ENCODE peak calls at places on chromosomes 4 and X, in ten cellular contexts. S is SK-N-SH treated with all-trans-retinoic acid at 6 μM for 48 hours; M is activated T-cell treated with anti-CD3 and anti-CD28 coated beads, Interleukin-2, amount 50 U/mL, for 4 hours; E is left lung; U is lower lobe of right lung; V is gastroesophageal sphincter; H is activated CD4-positive, CD25-positive, alpha-beta regulatory T cell treated with anti-CD3 and anti-CD28 coated beads, Interleukin-2, amount 50 U/mL, for 24 hours; Q is pancreas; Z is CD8-positive, alpha-beta T cell; P is CD4-positive, alpha-beta T cell. O is an unnamed sample.

GRCh38 chr4:126209117-126209516 is 894.4 kb downstream of the FAT4 start:
- ATAC-seq in S (no peak), H (no peak), M (no peak), Z (no peak), Q (no peak), V (peak), P (no peak), U (no peak), E (no peak), O (no peak)

GRCh38 chr4:144627663-144628076 is 18.3 kb upstream of the HHIP start:
- ATAC-seq in H (no peak), Z (no peak), V (no peak), S (no peak), Q (no peak), U (no peak), E (no peak), M (no peak), P (no peak), O (no peak)

GRCh38 chr4:122577808-122578781 is 42.8 kb downstream of the IL21 start:
- ATAC-seq in V (no peak), H (peak), E (peak), U (peak), Q (peak), S (peak), P (peak), M (peak), Z (peak), O (peak)

GRCh38 chrX:19811807-19812604 is 75.4 kb downstream of the SH3KBP1 start:
- ATAC-seq in E (no peak), V (no peak), Q (no peak), H (no peak), M (no peak), P (peak), U (no peak), Z (no peak), S (no peak), O (peak)

GRCh38 chr4:47451657-47452056 is 11.8 kb downstream of the COMMD8 start:
- ATAC-seq in U (no peak), P (no peak), H (no peak), V (no peak), Q (no peak), E (no peak), M (no peak), Z (no peak), S (no peak), O (no peak)

GRCh38 chr4:148800943-148801342 is 358.7 kb upstream of the NR3C2 start:
- ATAC-seq in E (no peak), Z (no peak), U (no peak), V (no peak), M (no peak), Q (no peak), P (no peak), H (no peak), S (no peak), O (no peak)

GRCh38 chr4:112517067-112517588 is 1.1 kb upstream of the NEUROG2 start:
- ATAC-seq in H (no peak), U (no peak), V (no peak), Z (no peak), S (no peak), Q (no peak), M (no peak), E (no peak), P (no peak), O (no peak)

GRCh38 chrX:72604705-72605104 is 32.1 kb upstream of the HDAC8 start:
- ATAC-seq in M (peak), S (no peak), Z (no peak), Q (no peak), V (no peak), U (no peak), E (no peak), P (no peak), H (peak), O (peak)

GRCh38 chr4:155497306-155497705 is 120.5 kb upstream of the MAP9 start:
- ATAC-seq in P (no peak), Q (no peak), Z (no peak), U (no peak), H (no peak), S (no peak), V (no peak), M (no peak), E (no peak), O (no peak)

GRCh38 chr4:152524429-152524828 is 11.5 kb downstream of the FBXW7 start:
- ATAC-seq in P (no peak), Q (no peak), S (no peak), H (no peak), Z (peak), U (no peak), M (peak), E (no peak), V (no peak), O (peak)

GRCh38 chr4:115920637-115921036 is 807.2 kb upstream of the NDST4 start:
- ATAC-seq in S (no peak), P (no peak), H (no peak), U (no peak), M (no peak), Z (no peak), V (no peak), E (no peak), Q (no peak), O (no peak)

GRCh38 chr4:78779280-78779679 is 3.1 kb downstream of the BMP2K start:
- ATAC-seq in M (no peak), U (no peak), E (no peak), Q (no peak), P (no peak), S (no peak), Z (no peak), H (no peak), V (no peak), O (no peak)

GRCh38 chr4:94375364-94375763 is 32.7 kb upstream of the HPGDS start:
- ATAC-seq in S (no peak), E (no peak), H (no peak), Q (no peak), M (no peak), P (no peak), Z (no peak), V (no peak), U (no peak), O (no peak)

GRCh38 chr4:124459196-124459921 is 253.2 kb downstream of the ANKRD50 start:
- ATAC-seq in M (no peak), Z (no peak), H (no peak), V (no peak), P (no peak), U (no peak), S (no peak), E (no peak), Q (no peak), O (no peak)

GRCh38 chr4:52751349-52751911 is at the start of gene ERVMER34-1:
- ATAC-seq in Q (peak), P (no peak), Z (no peak), V (peak), H (peak), S (peak), U (peak), M (peak), E (peak), O (peak)

GRCh38 chr4:152563209-152563608 is 27.3 kb upstream of the FBXW7 start:
- ATAC-seq in Q (no peak), Z (no peak), V (no peak), U (no peak), S (no peak), M (no peak), P (no peak), E (no peak), H (no peak), O (no peak)

GRCh38 chrX:3143043-3143799 is 102.0 kb downstream of the ARSF start:
- ATAC-seq in V (no peak), Q (peak), Z (peak), U (peak), M (peak), H (peak), P (peak), E (no peak), S (no peak), O (no peak)

GRCh38 chr4:1775731-1776500 is 17.2 kb upstream of the FGFR3 start:
- ATAC-seq in E (no peak), M (no peak), Z (no peak), P (no peak), U (no peak), H (no peak), V (no peak), Q (no peak), S (no peak), O (no peak)

GRCh38 chr4:4407299-4408131 is 20.6 kb downstream of the NSG1 start:
- ATAC-seq in U (no peak), Q (no peak), H (no peak), P (no peak), E (no peak), V (no peak), Z (no peak), M (no peak), S (no peak), O (no peak)

GRCh38 chr4:113760852-113761681 is 471 bp downstream of the CAMK2D start:
- ATAC-seq in H (peak), P (no peak), Q (peak), V (peak), M (peak), Z (no peak), E (peak), U (peak), S (peak), O (peak)

GRCh38 chrX:2888309-2888708 is 40.8 kb downstream of the ARSD start:
- ATAC-seq in M (no peak), H (no peak), S (no peak), E (no peak), P (no peak), U (peak), Z (no peak), V (no peak), Q (no peak), O (no peak)

GRCh38 chrX:136227948-136228584 is 23.1 kb downstream of the MAP7D3 start:
- ATAC-seq in H (peak), M (peak), Z (peak), U (no peak), P (peak), S (no peak), V (no peak), E (no peak), Q (no peak), O (peak)

GRCh38 chr4:76012388-76012801 is 5.1 kb upstream of the CXCL9 start:
- ATAC-seq in U (no peak), S (peak), P (no peak), H (no peak), V (no peak), Z (no peak), E (no peak), Q (no peak), M (no peak), O (no peak)

GRCh38 chr4:160129439-160129838 is 1026.6 kb downstream of the RAPGEF2 start:
- ATAC-seq in Q (no peak), S (no peak), H (no peak), E (no peak), U (no peak), P (no peak), M (no peak), Z (no peak), V (no peak), O (no peak)

GRCh38 chr4:103915224-103915869 is 195.6 kb upstream of the TACR3 start:
- ATAC-seq in V (no peak), Q (no peak), M (no peak), Z (no peak), P (no peak), E (no peak), H (no peak), U (no peak), S (peak), O (no peak)

GRCh38 chrX:130084651-130085237 is 25.6 kb downstream of the ELF4 start:
- ATAC-seq in U (no peak), V (no peak), Q (no peak), S (no peak), E (no peak), M (no peak), P (no peak), H (no peak), Z (no peak), O (peak)

GRCh38 chr4:3489451-3489962 is 26.4 kb downstream of the DOK7 start:
- ATAC-seq in U (no peak), S (peak), V (no peak), Z (no peak), P (no peak), E (no peak), M (no peak), H (peak), Q (peak), O (peak)

GRCh38 chr4:110198472-110199419 is at the start of gene ELOVL6:
- ATAC-seq in Z (no peak), H (no peak), P (no peak), U (peak), E (peak), Q (peak), V (peak), M (peak), S (peak), O (peak)

GRCh38 chr4:67892253-67892652 is 8.5 kb upstream of the TMPRSS11D start:
- ATAC-seq in H (no peak), Z (no peak), P (no peak), V (no peak), U (no peak), E (no peak), M (no peak), Q (no peak), S (no peak), O (no peak)

GRCh38 chr4:76310683-76311082 is 4.2 kb downstream of the STBD1 start:
- ATAC-seq in U (no peak), V (no peak), M (no peak), Z (no peak), P (no peak), Q (no peak), H (no peak), E (no peak), S (no peak), O (no peak)

O was measured in activated T-helper 17 cell treated with anti-CD3 and anti-CD28 coated beads, Interleukin-2, amount 50 U/mL, for 72 hours.